ENCODE peak calls at places on chromosomes 3 and 15, in six cellular contexts. One of them, this sample, is unnamed. For H3K36me3, the result is how much of the 10 kb centered on the place peaks cover.

GRCh38 chr3:183698760-183699159 is 1.2 kb downstream of the YEATS2 start:
- DNase-seq in heart right ventricle: peak
- DNase-seq in SJSA1: no peak
- DNase-seq in neuronal stem cell: no peak
- DNase-seq in cardiac muscle cell: peak
- DNase-seq in PC-9: no peak
- DNase-seq in this sample: no peak

GRCh38 chr3:66107855-66108254 is 69.1 kb upstream of the MAGI1 start:
- DNase-seq in heart right ventricle: peak
- DNase-seq in SJSA1: peak
- DNase-seq in neuronal stem cell: no peak
- DNase-seq in cardiac muscle cell: no peak
- DNase-seq in PC-9: no peak
- DNase-seq in this sample: no peak

GRCh38 chr3:126256256-126256655 is 75.9 kb upstream of the ALDH1L1 start:
- DNase-seq in heart right ventricle: no peak
- DNase-seq in SJSA1: peak
- DNase-seq in neuronal stem cell: no peak
- DNase-seq in cardiac muscle cell: no peak
- DNase-seq in PC-9: no peak
- DNase-seq in this sample: no peak

GRCh38 chr3:46383211-46383945 is 12.6 kb downstream of the CCR5 start:
- DNase-seq in heart right ventricle: no peak
- DNase-seq in SJSA1: no peak
- DNase-seq in neuronal stem cell: no peak
- DNase-seq in cardiac muscle cell: no peak
- DNase-seq in PC-9: no peak
- DNase-seq in this sample: no peak

GRCh38 chr3:128311441-128311844 is 155.2 kb downstream of the DNAJB8 start:
- DNase-seq in heart right ventricle: peak
- DNase-seq in SJSA1: no peak
- DNase-seq in neuronal stem cell: no peak
- DNase-seq in cardiac muscle cell: peak
- DNase-seq in PC-9: no peak
- DNase-seq in this sample: no peak

GRCh38 chr3:43451670-43452254 is 165.4 kb downstream of the SNRK start:
- DNase-seq in heart right ventricle: no peak
- DNase-seq in SJSA1: no peak
- DNase-seq in neuronal stem cell: no peak
- DNase-seq in cardiac muscle cell: no peak
- DNase-seq in PC-9: no peak
- DNase-seq in this sample: no peak

GRCh38 chr3:141485578-141486415 is 1.0 kb upstream of the RASA2 start:
- DNase-seq in heart right ventricle: no peak
- DNase-seq in SJSA1: peak
- DNase-seq in neuronal stem cell: peak
- DNase-seq in cardiac muscle cell: no peak
- DNase-seq in PC-9: peak
- DNase-seq in this sample: no peak

GRCh38 chr3:178084938-178085816 is 451.1 kb upstream of the KCNMB2 start:
- DNase-seq in heart right ventricle: peak
- DNase-seq in SJSA1: peak
- DNase-seq in neuronal stem cell: peak
- DNase-seq in cardiac muscle cell: peak
- DNase-seq in PC-9: no peak
- DNase-seq in this sample: peak

GRCh38 chr3:129723558-129724324 is 117.3 kb upstream of the PLXND1 start:
- DNase-seq in heart right ventricle: peak
- DNase-seq in SJSA1: no peak
- DNase-seq in neuronal stem cell: no peak
- DNase-seq in cardiac muscle cell: peak
- DNase-seq in PC-9: peak
- DNase-seq in this sample: no peak

GRCh38 chr15:63362196-63362595 is 19.4 kb downstream of the CA12 start:
- DNase-seq in heart right ventricle: peak
- DNase-seq in SJSA1: no peak
- DNase-seq in neuronal stem cell: no peak
- DNase-seq in cardiac muscle cell: no peak
- DNase-seq in PC-9: no peak
- DNase-seq in this sample: no peak

GRCh38 chr3:179967622-179968021 is 69.1 kb downstream of the PEX5L start:
- DNase-seq in heart right ventricle: no peak
- DNase-seq in SJSA1: no peak
- DNase-seq in neuronal stem cell: no peak
- DNase-seq in cardiac muscle cell: no peak
- DNase-seq in PC-9: no peak
- DNase-seq in this sample: no peak

GRCh38 chr15:79299836-79300235 is 11.1 kb upstream of the TMED3 start:
- DNase-seq in heart right ventricle: no peak
- DNase-seq in SJSA1: no peak
- DNase-seq in neuronal stem cell: no peak
- DNase-seq in cardiac muscle cell: no peak
- DNase-seq in PC-9: no peak
- DNase-seq in this sample: no peak

GRCh38 chr3:133663569-133664313 is 2.0 kb upstream of the TOPBP1 start:
- DNase-seq in heart right ventricle: no peak
- DNase-seq in SJSA1: peak
- DNase-seq in neuronal stem cell: peak
- DNase-seq in cardiac muscle cell: peak
- DNase-seq in PC-9: peak
- DNase-seq in this sample: peak

GRCh38 chr3:108117245-108117644 is 26.4 kb upstream of the CD47 start:
- DNase-seq in heart right ventricle: no peak
- DNase-seq in SJSA1: no peak
- DNase-seq in neuronal stem cell: no peak
- DNase-seq in cardiac muscle cell: peak
- DNase-seq in PC-9: no peak
- DNase-seq in this sample: no peak

GRCh38 chr3:134372405-134373277 is 1.6 kb downstream of the AMOTL2 start:
- DNase-seq in heart right ventricle: no peak
- DNase-seq in SJSA1: peak
- DNase-seq in neuronal stem cell: no peak
- DNase-seq in cardiac muscle cell: no peak
- DNase-seq in PC-9: no peak
- DNase-seq in this sample: no peak

GRCh38 chr15:95017950-95018349 is 786.6 kb downstream of the MCTP2 start:
- DNase-seq in heart right ventricle: peak
- DNase-seq in SJSA1: peak
- DNase-seq in neuronal stem cell: no peak
- DNase-seq in cardiac muscle cell: peak
- DNase-seq in PC-9: peak
- DNase-seq in this sample: no peak

GRCh38 chr3:195356151-195357086 is 85.5 kb upstream of the XXYLT1 start:
- DNase-seq in heart right ventricle: peak
- DNase-seq in SJSA1: no peak
- DNase-seq in neuronal stem cell: no peak
- DNase-seq in cardiac muscle cell: peak
- DNase-seq in PC-9: no peak
- DNase-seq in this sample: no peak

GRCh38 chr3:110727056-110727455 is 344.6 kb upstream of the NECTIN3 start:
- DNase-seq in heart right ventricle: no peak
- DNase-seq in SJSA1: no peak
- DNase-seq in neuronal stem cell: no peak
- DNase-seq in cardiac muscle cell: no peak
- DNase-seq in PC-9: no peak
- DNase-seq in this sample: no peak

GRCh38 chr15:81097893-81098280 is 36.2 kb upstream of the CFAP161 start:
- DNase-seq in heart right ventricle: no peak
- DNase-seq in SJSA1: no peak
- DNase-seq in neuronal stem cell: no peak
- DNase-seq in cardiac muscle cell: no peak
- DNase-seq in PC-9: no peak
- DNase-seq in this sample: no peak

GRCh38 chr3:51718547-51719412 is 11.9 kb downstream of the GRM2 start:
- DNase-seq in heart right ventricle: peak
- DNase-seq in SJSA1: peak
- DNase-seq in neuronal stem cell: peak
- DNase-seq in cardiac muscle cell: peak
- DNase-seq in PC-9: peak
- DNase-seq in this sample: peak

GRCh38 chr3:155560135-155560534 is 184.7 kb downstream of the PLCH1 start:
- DNase-seq in heart right ventricle: no peak
- DNase-seq in SJSA1: peak
- DNase-seq in neuronal stem cell: no peak
- DNase-seq in cardiac muscle cell: no peak
- DNase-seq in PC-9: no peak
- DNase-seq in this sample: no peak

GRCh38 chr3:46965151-46965550 is 11.4 kb downstream of the CCDC12 start:
- DNase-seq in heart right ventricle: no peak
- DNase-seq in SJSA1: no peak
- DNase-seq in neuronal stem cell: no peak
- DNase-seq in cardiac muscle cell: no peak
- DNase-seq in PC-9: no peak
- DNase-seq in this sample: no peak

GRCh38 chr3:156382458-156383346 is 172.2 kb downstream of the SSR3 start:
- DNase-seq in heart right ventricle: no peak
- DNase-seq in SJSA1: peak
- DNase-seq in neuronal stem cell: no peak
- DNase-seq in cardiac muscle cell: peak
- DNase-seq in PC-9: peak
- DNase-seq in this sample: peak

GRCh38 chr15:29050870-29051269 is 165.1 kb downstream of the APBA2 start:
- DNase-seq in heart right ventricle: no peak
- DNase-seq in SJSA1: no peak
- DNase-seq in neuronal stem cell: no peak
- DNase-seq in cardiac muscle cell: peak
- DNase-seq in PC-9: no peak
- DNase-seq in this sample: no peak

GRCh38 chr3:186622651-186623310 is 9.9 kb downstream of the AHSG start:
- DNase-seq in heart right ventricle: no peak
- DNase-seq in SJSA1: no peak
- DNase-seq in neuronal stem cell: no peak
- DNase-seq in cardiac muscle cell: no peak
- DNase-seq in PC-9: no peak
- DNase-seq in this sample: no peak

GRCh38 chr3:69200384-69201068 is 78.1 kb upstream of the LMOD3 start:
- DNase-seq in heart right ventricle: peak
- DNase-seq in SJSA1: peak
- DNase-seq in neuronal stem cell: peak
- DNase-seq in cardiac muscle cell: peak
- DNase-seq in PC-9: peak
- DNase-seq in this sample: no peak

GRCh38 chr3:38141173-38141951 is 2.9 kb downstream of the MYD88 start:
- DNase-seq in heart right ventricle: no peak
- DNase-seq in SJSA1: no peak
- DNase-seq in neuronal stem cell: no peak
- DNase-seq in cardiac muscle cell: no peak
- DNase-seq in PC-9: no peak
- DNase-seq in this sample: no peak

GRCh38 chr3:190281308-190282051 is 40.8 kb downstream of the CLDN1 start:
- DNase-seq in heart right ventricle: no peak
- DNase-seq in SJSA1: no peak
- DNase-seq in neuronal stem cell: no peak
- DNase-seq in cardiac muscle cell: peak
- DNase-seq in PC-9: no peak
- DNase-seq in this sample: no peak

DNA sequence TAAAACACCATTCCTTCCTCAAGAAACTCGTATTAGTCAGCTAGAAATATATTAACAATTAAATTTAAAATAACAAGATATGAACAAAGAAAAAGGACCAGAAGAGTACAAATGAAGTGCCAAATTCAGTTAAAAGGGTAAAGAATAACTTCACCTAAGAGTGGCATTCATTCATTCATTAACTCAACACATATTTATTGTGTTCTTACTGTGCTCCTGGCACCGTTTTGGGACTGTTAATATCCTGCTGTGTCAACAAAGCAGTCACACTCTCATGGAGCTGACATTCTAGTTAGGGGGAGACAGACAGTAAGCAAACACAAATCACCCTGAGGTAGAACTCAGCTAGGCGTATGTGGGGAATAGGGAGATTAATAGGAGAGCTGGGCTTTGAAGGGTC is 123.6 kb upstream of the DPPA4 start:
- DNase-seq in heart right ventricle: no peak
- DNase-seq in SJSA1: no peak
- DNase-seq in neuronal stem cell: no peak
- DNase-seq in cardiac muscle cell: no peak
- DNase-seq in PC-9: no peak
- DNase-seq in this sample: no peak
- H3K36me3 ChIP-seq in heart right ventricle: under half
- H3K36me3 ChIP-seq in SJSA1: under half
- H3K36me3 ChIP-seq in neuronal stem cell: under half
- H3K36me3 ChIP-seq in cardiac muscle cell: under half
- H3K36me3 ChIP-seq in PC-9: under half
- H3K36me3 ChIP-seq in this sample: under half

GRCh38 chr3:9247361-9248231 is 1.9 kb downstream of the SRGAP3 start:
- DNase-seq in heart right ventricle: no peak
- DNase-seq in SJSA1: no peak
- DNase-seq in neuronal stem cell: no peak
- DNase-seq in cardiac muscle cell: no peak
- DNase-seq in PC-9: no peak
- DNase-seq in this sample: no peak
- H3K4me3 ChIP-seq in heart right ventricle: peak
- H3K4me3 ChIP-seq in SJSA1: no peak
- H3K4me3 ChIP-seq in neuronal stem cell: peak
- H3K4me3 ChIP-seq in cardiac muscle cell: no peak
- H3K4me3 ChIP-seq in PC-9: no peak
- H3K4me3 ChIP-seq in this sample: peak

GRCh38 chr3:112122870-112123269 is 10.2 kb downstream of the GCSAM start:
- DNase-seq in heart right ventricle: no peak
- DNase-seq in SJSA1: no peak
- DNase-seq in neuronal stem cell: no peak
- DNase-seq in cardiac muscle cell: no peak
- DNase-seq in PC-9: no peak
- DNase-seq in this sample: no peak
- H3K36me3 ChIP-seq in heart right ventricle: under half
- H3K36me3 ChIP-seq in SJSA1: half or more
- H3K36me3 ChIP-seq in neuronal stem cell: under half
- H3K36me3 ChIP-seq in cardiac muscle cell: under half
- H3K36me3 ChIP-seq in PC-9: under half
- H3K36me3 ChIP-seq in this sample: under half

GRCh38 chr3:3927965-3928364 is 128.7 kb downstream of the LRRN1 start:
- DNase-seq in heart right ventricle: no peak
- DNase-seq in SJSA1: no peak
- DNase-seq in neuronal stem cell: no peak
- DNase-seq in cardiac muscle cell: no peak
- DNase-seq in PC-9: no peak
- DNase-seq in this sample: no peak

GRCh38 chr3:3927198-3927597 is 128.0 kb downstream of the LRRN1 start:
- DNase-seq in heart right ventricle: no peak
- DNase-seq in SJSA1: no peak
- DNase-seq in neuronal stem cell: no peak
- DNase-seq in cardiac muscle cell: no peak
- DNase-seq in PC-9: no peak
- DNase-seq in this sample: no peak

GRCh38 chr3:3923619-3924018 is 124.4 kb downstream of the LRRN1 start:
- DNase-seq in heart right ventricle: no peak
- DNase-seq in SJSA1: no peak
- DNase-seq in neuronal stem cell: no peak
- DNase-seq in cardiac muscle cell: no peak
- DNase-seq in PC-9: no peak
- DNase-seq in this sample: no peak
- H3K4me3 ChIP-seq in heart right ventricle: no peak
- H3K4me3 ChIP-seq in SJSA1: no peak
- H3K4me3 ChIP-seq in neuronal stem cell: no peak
- H3K4me3 ChIP-seq in cardiac muscle cell: no peak
- H3K4me3 ChIP-seq in PC-9: no peak
- H3K4me3 ChIP-seq in this sample: no peak